ENCODE peak calls at places on chromosomes 11 and 22, in eight cellular contexts. D is PC-9, P is mesenchymal stem cell, G is GM23338, B is fibroblast of lung, L is keratinocyte, W is HCT116, Z is IMR-90. F is an unnamed sample.

GRCh38 chr11:132821027-132821426 is 711.3 kb downstream of the OPCML start:
- DNase-seq in G (no peak), P (peak; percentile 47), Z (peak; percentile 43), W (no peak), D (no peak), L (no peak), B (no peak), F (no peak)

GRCh38 chr11:128884054-128884453 is 7.1 kb upstream of the KCNJ5 start:
- DNase-seq in W (no peak), P (no peak), G (no peak), Z (no peak), B (no peak), D (no peak), L (no peak), F (no peak)

GRCh38 chr11:102269927-102270326 is 47.4 kb upstream of the BIRC3 start:
- DNase-seq in Z (peak; percentile 81), D (peak; percentile 95), W (no peak), P (no peak), B (peak; percentile 29), G (no peak), L (peak; percentile 86), F (no peak)

GRCh38 chr11:132895340-132895739 is 637.0 kb downstream of the OPCML start:
- DNase-seq in G (no peak), D (no peak), Z (peak; percentile 96), B (peak; percentile 87), L (no peak), W (no peak), P (no peak), F (no peak)

GRCh38 chr11:40354121-40354520 is 1105.3 kb downstream of the LRRC4C start:
- DNase-seq in G (no peak), W (no peak), D (no peak), P (no peak), B (no peak), Z (no peak), L (no peak), F (no peak)

GRCh38 chr11:43738600-43739409 is 58.3 kb downstream of the HSD17B12 start:
- DNase-seq in Z (peak; percentile 90), W (peak; percentile 2), B (peak; percentile 91), L (peak; percentile 46), P (peak; percentile 80), G (peak; percentile 38), D (peak; percentile 96), F (no peak)

GRCh38 chr11:13984616-13985474 is 22.3 kb downstream of the SPON1 start:
- DNase-seq in D (no peak), L (no peak), W (no peak), B (peak; percentile 89), Z (peak; percentile 95), P (peak; percentile 88), G (no peak), F (peak; percentile 10)

GRCh38 chr22:26669060-26669481 is 11.7 kb downstream of the MIAT start:
- DNase-seq in B (peak; percentile 49), L (no peak), W (peak; percentile 62), G (peak; percentile 83), P (peak; percentile 84), Z (peak; percentile 63), D (peak; percentile 40), F (peak; percentile 59)

GRCh38 chr11:94794287-94795168 is 26.4 kb downstream of the AMOTL1 start:
- DNase-seq in G (no peak), D (peak; percentile 97), W (peak; percentile 82), Z (peak; percentile 99), B (peak; percentile 93), L (no peak), P (peak; percentile 93), F (no peak)

GRCh38 chr11:118930152-118930712 is 4.5 kb upstream of the BCL9L start:
- DNase-seq in P (peak; percentile 82), B (peak; percentile 74), Z (peak; percentile 63), W (peak; percentile 97), L (no peak), D (peak; percentile 98), G (peak; percentile 99), F (peak; percentile 89)
- H2AFZ ChIP-seq in P (no peak overlapping the region), B (peak overlapping the region; percentile 49), Z (peak overlapping the region; percentile 91), W (no peak overlapping the region), L (peak overlapping the region; percentile 69), D (peak overlapping the region; percentile 70), G (no peak overlapping the region), F (peak overlapping the region; percentile 48)

GRCh38 chr11:69657456-69657910 is 16.5 kb downstream of the CCND1 start:
- DNase-seq in L (no peak), D (no peak), B (no peak), G (no peak), Z (no peak), P (no peak), W (no peak), F (no peak)
- H3K27ac ChIP-seq in L (no peak overlapping the region), D (no peak overlapping the region), B (no peak overlapping the region), G (no peak overlapping the region), Z (no peak overlapping the region), P (no peak overlapping the region), W (no peak overlapping the region), F (no peak overlapping the region)

GRCh38 chr11:58900479-58901420 is 38.5 kb upstream of the GLYATL1 start:
- DNase-seq in B (peak; percentile 90), L (peak; percentile 44), P (peak; percentile 81), Z (peak; percentile 73), G (peak; percentile 96), W (peak; percentile 80), D (peak; percentile 40), F (peak; percentile 30)
- H2AFZ ChIP-seq in B (no peak overlapping the region), L (peak overlapping the region; percentile 55), P (peak overlapping the region; percentile 46), Z (peak overlapping the region; percentile 88), G (peak overlapping the region; percentile 87), W (peak overlapping the region; percentile 87), D (no peak overlapping the region), F (peak overlapping the region; percentile 38)

DNA sequence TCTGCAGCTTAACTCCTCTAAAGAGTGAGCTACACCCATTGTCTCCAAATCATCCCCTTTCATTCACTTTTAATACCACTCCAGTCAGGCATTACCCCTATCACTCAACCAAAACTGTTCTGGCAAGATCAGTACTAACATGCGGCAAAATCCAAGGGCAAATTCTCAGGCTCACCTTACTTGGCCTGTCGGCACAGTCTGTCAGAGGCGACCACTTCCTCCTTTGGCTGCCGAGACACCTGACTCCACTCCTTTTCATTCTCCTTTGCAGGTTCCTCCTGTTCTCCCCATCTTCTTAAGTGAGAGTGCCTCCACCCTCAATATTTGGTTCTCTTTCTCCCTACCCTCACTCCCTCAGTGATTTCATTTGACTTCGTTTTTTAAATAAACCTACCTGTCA is 4.2 kb downstream of the C11orf91 start:
- DNase-seq in G (no peak), D (peak; percentile 42), B (no peak), L (no peak), W (no peak), Z (no peak), P (no peak), F (peak; percentile 46)
- H3K27ac ChIP-seq in G (no peak overlapping the region), D (no peak overlapping the region), B (no peak overlapping the region), L (no peak overlapping the region), W (no peak overlapping the region), Z (no peak overlapping the region), P (no peak overlapping the region), F (no peak overlapping the region)

GRCh38 chr22:37242395-37242918 is 1.6 kb downstream of the RAC2 start:
- DNase-seq in B (no peak), L (no peak), W (no peak), P (peak; percentile 60), Z (peak; percentile 38), D (no peak), G (no peak), F (peak; percentile 89)
- H2AFZ ChIP-seq in B (no peak overlapping the region), L (no peak overlapping the region), W (no peak overlapping the region), P (no peak overlapping the region), Z (peak overlapping the region; percentile 63), D (no peak overlapping the region), G (no peak overlapping the region), F (no peak overlapping the region)

DNA sequence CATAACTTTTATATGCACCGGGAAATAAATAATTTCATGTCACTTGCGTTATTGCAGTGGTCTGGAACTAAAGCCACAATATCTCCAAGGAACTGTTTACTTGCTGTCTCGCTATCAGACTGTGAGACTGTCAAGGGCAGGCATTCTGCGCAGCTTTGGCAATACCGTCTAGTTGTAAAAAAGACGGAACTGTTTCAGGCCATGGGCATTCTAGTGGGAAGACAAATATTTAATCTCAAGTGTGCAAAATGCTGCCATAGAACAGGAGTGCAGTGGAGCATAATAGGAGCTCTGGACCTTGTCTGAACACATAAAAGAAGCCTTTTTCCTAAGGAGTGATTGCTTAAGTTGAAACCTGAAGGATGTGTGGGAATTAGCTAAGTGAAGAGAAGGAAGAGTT is 53.8 kb downstream of the PACS1 start:
- DNase-seq in L (no peak), W (no peak), D (no peak), Z (no peak), G (no peak), B (no peak), P (no peak), F (no peak)
- H3K27ac ChIP-seq in L (peak overlapping the region; percentile 73), W (no peak overlapping the region), D (peak overlapping the region; percentile 52), Z (no peak overlapping the region), G (no peak overlapping the region), B (no peak overlapping the region), P (no peak overlapping the region), F (no peak overlapping the region)

GRCh38 chr11:10623797-10624761 is 55.6 kb upstream of the LYVE1 start:
- DNase-seq in Z (peak; percentile 37), G (peak; percentile 83), P (peak; percentile 38), D (no peak), B (peak; percentile 32), W (peak; percentile 43), L (no peak), F (peak; percentile 12)
- H2AFZ ChIP-seq in Z (peak overlapping the region; percentile 59), G (no peak overlapping the region), P (no peak overlapping the region), D (no peak overlapping the region), B (no peak overlapping the region), W (no peak overlapping the region), L (peak overlapping the region; percentile 66), F (peak overlapping the region; percentile 88)